ENCODE peak calls at places on chromosomes 13 and 19, in seven cellular contexts. K is effector memory CD4-positive, alpha-beta T cell; T is CD8-positive, alpha-beta T cell; R is activated effector memory CD4-positive, alpha-beta T cell treated with Interleukin-2 at 50 U/mL for 16 hours; L is HS-27A; D is BE2C; G is NCI-H1436. Z is an unnamed sample.
A peak's percentile ranks its signal among the peaks of the same experiment; 100 is the strongest.

GRCh38 chr13:29140277-29140676 is 320.1 kb downstream of the MTUS2 start:
- DNase-seq in L (no peak), G (no peak), T (no peak), D (no peak), R (no peak), K (no peak), Z (no peak)

GRCh38 chr13:43289458-43290255 is 266.3 kb downstream of the DNAJC15 start:
- DNase-seq in R (no peak), L (no peak), K (no peak), G (no peak), D (no peak), T (no peak), Z (peak; percentile 67)

GRCh38 chr13:31385534-31385933 is 185.8 kb downstream of the B3GLCT start:
- DNase-seq in R (no peak), G (no peak), T (no peak), L (no peak), K (no peak), D (no peak), Z (no peak)

GRCh38 chr13:75790198-75790970 is 154.3 kb downstream of the LMO7 start:
- DNase-seq in L (no peak), T (no peak), D (no peak), G (no peak), R (no peak), K (no peak), Z (no peak)

GRCh38 chr13:75135325-75135825 is 346.6 kb downstream of the TBC1D4 start:
- DNase-seq in R (no peak), L (peak; percentile 87), D (no peak), T (no peak), K (no peak), G (no peak), Z (no peak)

GRCh38 chr13:27411393-27411792 is 13.0 kb upstream of the GTF3A start:
- DNase-seq in T (no peak), K (no peak), R (no peak), G (no peak), L (no peak), D (no peak), Z (no peak)

GRCh38 chr13:48038763-48039162 is 1.2 kb downstream of the NUDT15 start:
- DNase-seq in D (no peak), G (no peak), R (no peak), T (no peak), K (no peak), L (no peak), Z (no peak)

GRCh38 chr13:43877788-43878187 is 1.8 kb downstream of the CCDC122 start:
- DNase-seq in L (no peak), T (no peak), D (no peak), R (no peak), G (no peak), K (no peak), Z (no peak)

GRCh38 chr13:27004866-27005265 is 166.7 kb downstream of the USP12 start:
- DNase-seq in T (no peak), R (no peak), K (no peak), L (no peak), D (no peak), G (no peak), Z (no peak)

GRCh38 chr19:30276312-30276884 is 95.8 kb upstream of the ZNF536 start:
- DNase-seq in R (no peak), T (no peak), D (no peak), K (no peak), L (no peak), G (no peak), Z (no peak)

GRCh38 chr13:24863748-24864540 is 100.0 kb downstream of the RNF17 start:
- DNase-seq in L (no peak), T (no peak), K (no peak), R (no peak), D (no peak), G (no peak), Z (no peak)

GRCh38 chr13:84455143-84455905 is 573.0 kb upstream of the SLITRK1 start:
- DNase-seq in D (no peak), K (no peak), T (no peak), G (no peak), R (no peak), L (no peak), Z (no peak)

GRCh38 chr13:46961719-46962118 is 64.9 kb upstream of the HTR2A start:
- DNase-seq in D (no peak), K (no peak), G (no peak), L (no peak), T (no peak), R (no peak), Z (no peak)

GRCh38 chr19:46958542-46958941 is 61.1 kb upstream of the NPAS1 start:
- DNase-seq in K (no peak), R (no peak), L (no peak), G (no peak), T (no peak), D (no peak), Z (no peak)

GRCh38 chr13:85140192-85140591 is 659.0 kb downstream of the SLITRK6 start:
- DNase-seq in D (no peak), R (no peak), T (no peak), K (no peak), L (no peak), G (no peak), Z (no peak)

GRCh38 chr19:56508282-56508778 is 675 bp downstream of the ZNF471 start:
- DNase-seq in K (no peak), T (no peak), D (no peak), G (no peak), R (no peak), L (no peak), Z (no peak)

GRCh38 chr19:18386543-18387251 is 739 bp downstream of the GDF15 start:
- DNase-seq in T (no peak), D (no peak), K (no peak), R (no peak), L (no peak), G (no peak), Z (no peak)

GRCh38 chr19:29618871-29619270 is 12.8 kb downstream of the POP4 start:
- DNase-seq in T (no peak), K (no peak), L (no peak), R (no peak), D (no peak), G (no peak), Z (no peak)

GRCh38 chr13:98014766-98015165 is 61.3 kb downstream of the IPO5 start:
- DNase-seq in G (no peak), D (no peak), L (peak; percentile 15), K (no peak), T (no peak), R (no peak), Z (no peak)

GRCh38 chr13:78607409-78608253 is 4.3 kb upstream of the POU4F1 start:
- DNase-seq in K (no peak), R (no peak), L (no peak), D (no peak), G (no peak), T (no peak), Z (no peak)

GRCh38 chr13:72062566-72062965 is 195.6 kb upstream of the DACH1 start:
- DNase-seq in K (no peak), L (peak; percentile 3), T (no peak), D (no peak), G (no peak), R (no peak), Z (no peak)

Z was measured in NCI-H1930.